ENCODE peak calls at places on chromosomes 5 and 9, in ten cellular contexts. J, P, T, O, U, X, E, S, W and I are unnamed samples.

GRCh38 chr9:91301161-91301560 is 60.6 kb downstream of the AUH start:
- DNase-seq in X (no peak), J (peak), P (no peak), T (peak), W (no peak), E (peak), U (no peak), O (no peak), S (no peak), I (no peak)

GRCh38 chr5:78320461-78320860 is 26.0 kb upstream of the AP3B1 start:
- DNase-seq in U (no peak), T (peak), J (peak), W (no peak), P (no peak), E (peak), X (no peak), S (peak), O (no peak), I (peak)

GRCh38 chr9:8860925-8861324 is 1061.3 kb upstream of the DMAC1 start:
- DNase-seq in X (peak), S (no peak), J (peak), W (no peak), O (no peak), T (peak), U (no peak), E (no peak), P (no peak), I (no peak)

GRCh38 chr5:1194378-1194777 is 7.0 kb upstream of the SLC6A19 start:
- DNase-seq in J (no peak), T (no peak), P (no peak), U (no peak), X (no peak), O (no peak), S (no peak), E (no peak), W (no peak), I (no peak)

GRCh38 chr5:80754900-80755299 is 100.1 kb upstream of the DHFR start:
- DNase-seq in W (peak), P (no peak), O (peak), U (no peak), X (peak), S (peak), T (peak), J (peak), E (no peak), I (no peak)

GRCh38 chr5:88401671-88402070 is 133.0 kb upstream of the TMEM161B start:
- DNase-seq in J (no peak), X (no peak), T (no peak), U (no peak), O (no peak), W (no peak), S (no peak), P (no peak), E (no peak), I (no peak)

GRCh38 chr5:111997308-111998159 is 240.5 kb upstream of the NREP start:
- DNase-seq in U (peak), E (peak), T (peak), W (no peak), X (peak), S (no peak), P (peak), J (peak), O (no peak), I (no peak)

GRCh38 chr5:138789771-138790242 is 36.6 kb downstream of the CTNNA1 start:
- DNase-seq in O (no peak), X (peak), S (peak), U (no peak), P (no peak), E (peak), W (no peak), T (peak), J (peak), I (peak)

GRCh38 chr5:179276838-179277395 is 68.3 kb downstream of the ADAMTS2 start:
- DNase-seq in J (no peak), W (no peak), U (no peak), P (no peak), X (no peak), E (no peak), O (peak), S (no peak), T (no peak), I (no peak)
- TF ChIP-seq CTCF in J (peak), W (no peak), U (no peak), P (no peak), X (no peak), E (peak), O (no peak), S (no peak), T (peak), I (no peak)

GRCh38 chr5:97383996-97384395 is 200.9 kb upstream of the RIOK2 start:
- DNase-seq in W (no peak), U (no peak), J (peak), E (peak), O (no peak), T (peak), P (no peak), X (no peak), S (no peak), I (no peak)
- TF ChIP-seq CTCF in W (no peak), U (no peak), J (no peak), E (no peak), O (no peak), T (no peak), P (no peak), X (no peak), S (no peak), I (no peak)

DNA sequence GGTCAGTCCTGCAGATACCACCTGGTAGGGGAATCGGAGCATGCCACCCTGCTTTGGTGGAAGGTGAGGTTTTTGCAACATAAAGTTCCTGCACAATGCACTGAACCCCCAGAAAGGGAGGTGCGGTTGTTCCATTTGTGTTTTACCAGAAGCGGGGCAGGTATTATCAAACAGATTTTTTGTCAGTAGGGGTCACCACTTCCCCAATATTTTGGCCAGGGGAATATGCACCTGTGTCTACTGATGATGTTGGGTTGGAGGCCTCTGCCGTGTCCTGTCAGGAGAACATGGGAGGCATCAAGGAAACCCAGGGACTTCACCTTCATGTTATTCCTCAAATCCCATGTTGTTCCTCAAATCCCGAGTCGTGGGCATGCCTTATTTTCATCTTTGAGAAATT is 438.7 kb downstream of the NTRK2 start:
- DNase-seq in W (no peak), O (no peak), J (no peak), P (no peak), X (no peak), S (no peak), T (no peak), U (no peak), E (no peak), I (peak)
- TF ChIP-seq CTCF in W (no peak), O (no peak), J (no peak), P (no peak), X (no peak), S (no peak), T (no peak), U (no peak), E (no peak), I (peak)

GRCh38 chr9:115073456-115073855 is 44.5 kb downstream of the TNC start:
- DNase-seq in O (no peak), S (no peak), W (no peak), P (no peak), T (no peak), J (no peak), X (no peak), E (no peak), U (no peak), I (no peak)

GRCh38 chr9:115071176-115071575 is 46.8 kb downstream of the TNC start:
- DNase-seq in P (no peak), U (no peak), O (no peak), X (no peak), J (no peak), S (no peak), T (no peak), W (no peak), E (no peak), I (no peak)

GRCh38 chr9:115069771-115070170 is 48.2 kb downstream of the TNC start:
- DNase-seq in W (no peak), E (no peak), T (no peak), P (no peak), O (no peak), S (no peak), J (no peak), X (no peak), U (no peak), I (no peak)

GRCh38 chr9:115069302-115069701 is 48.7 kb downstream of the TNC start:
- DNase-seq in U (no peak), W (no peak), P (no peak), E (no peak), O (no peak), S (no peak), T (no peak), J (no peak), X (no peak), I (no peak)
- TF ChIP-seq CTCF in U (no peak), W (no peak), P (no peak), E (no peak), O (no peak), S (no peak), T (no peak), J (no peak), X (no peak), I (no peak)